ENCODE peak calls at places on chromosomes 3 and 15, in eight cellular contexts. Y is NB4; K is T-cell; R is NT2/D1; I is stimulated activated CD4-positive, alpha-beta T cell treated with anti-CD3 and anti-CD28 coated beads, Interleukin-2, amount 100 ng/mL, for 24 hours; F is chondrocyte; L is left cardiac atrium; E is activated CD4-positive, alpha-beta T cell treated with anti-CD3 and anti-CD28 coated beads for 48 hours. J is an unnamed sample.

GRCh38 chr3:112399064-112399463 is 66.1 kb downstream of the CD200 start:
- DNase-seq in Y (no peak), R (no peak), K (no peak), L (no peak), F (no peak), E (no peak), I (no peak), J (no peak)

GRCh38 chr3:136624894-136625815 is 127.0 kb downstream of the STAG1 start:
- DNase-seq in R (peak), E (no peak), Y (no peak), L (no peak), K (no peak), F (no peak), I (no peak), J (no peak)

GRCh38 chr15:31472636-31473383 is 146.2 kb downstream of the KLF13 start:
- DNase-seq in R (no peak), Y (no peak), K (peak), L (no peak), F (no peak), I (peak), E (peak), J (peak)

GRCh38 chr3:29226709-29227108 is 54.2 kb upstream of the RBMS3 start:
- DNase-seq in I (no peak), Y (no peak), K (no peak), F (no peak), E (no peak), R (no peak), L (no peak), J (no peak)

GRCh38 chr15:37682304-37682703 is 252.1 kb upstream of the TMCO5A start:
- DNase-seq in K (no peak), Y (peak), E (no peak), I (no peak), L (no peak), R (no peak), F (no peak), J (no peak)

GRCh38 chr3:136434429-136434828 is 184.3 kb downstream of the PCCB start:
- DNase-seq in I (no peak), R (no peak), L (no peak), K (no peak), F (no peak), Y (no peak), E (no peak), J (no peak)

GRCh38 chr15:58392611-58393161 is 39.1 kb upstream of the LIPC start:
- DNase-seq in R (no peak), E (no peak), L (no peak), K (no peak), Y (no peak), F (no peak), I (no peak), J (no peak)

GRCh38 chr3:54262943-54263342 is 140.6 kb downstream of the CACNA2D3 start:
- DNase-seq in L (no peak), R (no peak), F (no peak), Y (no peak), E (no peak), K (no peak), I (no peak), J (no peak)

GRCh38 chr3:38297947-38298711 is 16.0 kb downstream of the SLC22A14 start:
- DNase-seq in F (no peak), I (no peak), L (no peak), K (no peak), R (no peak), Y (peak), E (no peak), J (peak)

GRCh38 chr15:82850242-82850591 is 40.8 kb downstream of the WHAMM start:
- DNase-seq in E (no peak), R (no peak), Y (no peak), I (no peak), F (no peak), L (no peak), K (no peak), J (no peak)

GRCh38 chr15:62275818-62276217 is 110.7 kb upstream of the C2CD4B start:
- DNase-seq in K (no peak), F (no peak), Y (no peak), R (no peak), L (no peak), E (no peak), I (no peak), J (no peak)

GRCh38 chr3:132256984-132257383 is 60.2 kb upstream of the ACP3 start:
- DNase-seq in I (no peak), K (no peak), E (no peak), Y (peak), L (no peak), R (peak), F (no peak), J (no peak)

GRCh38 chr15:37773111-37773860 is 161.2 kb upstream of the TMCO5A start:
- DNase-seq in R (no peak), K (no peak), L (no peak), I (no peak), Y (no peak), E (no peak), F (no peak), J (no peak)

GRCh38 chr3:67526246-67526645 is 128.2 kb downstream of the SUCLG2 start:
- DNase-seq in K (no peak), F (no peak), L (no peak), E (no peak), Y (peak), R (no peak), I (no peak), J (no peak)

GRCh38 chr3:86814321-86814720 is 176.6 kb downstream of the VGLL3 start:
- DNase-seq in I (no peak), E (no peak), R (no peak), F (no peak), L (no peak), K (no peak), Y (no peak), J (no peak)

GRCh38 chr3:1326546-1326945 is 233.7 kb downstream of the CNTN6 start:
- DNase-seq in R (no peak), F (no peak), K (no peak), L (no peak), I (no peak), E (no peak), Y (no peak), J (no peak)

GRCh38 chr3:13564751-13565560 is 16.0 kb downstream of the FBLN2 start:
- DNase-seq in L (peak), K (no peak), I (no peak), R (no peak), Y (no peak), E (no peak), F (peak), J (no peak)

GRCh38 chr15:71056111-71056510 is 59.2 kb upstream of the THSD4 start:
- DNase-seq in F (no peak), Y (no peak), E (no peak), K (no peak), L (no peak), I (no peak), R (no peak), J (no peak)

GRCh38 chr3:189790658-189791057 is 159.5 kb downstream of the TP63 start:
- DNase-seq in L (no peak), F (no peak), K (no peak), E (no peak), R (no peak), I (no peak), Y (no peak), J (no peak)

GRCh38 chr3:112446343-112446742 is 52.9 kb downstream of the BTLA start:
- DNase-seq in E (no peak), L (no peak), I (no peak), K (no peak), F (no peak), Y (no peak), R (no peak), J (no peak)

GRCh38 chr3:70531838-70532489 is 219.5 kb upstream of the MDFIC2 start:
- DNase-seq in F (no peak), K (no peak), Y (no peak), L (no peak), R (no peak), E (no peak), I (no peak), J (no peak)

GRCh38 chr3:176352716-176353334 is 844.5 kb downstream of the TBL1XR1 start:
- DNase-seq in L (no peak), F (no peak), K (no peak), I (no peak), Y (no peak), E (no peak), R (no peak), J (no peak)

GRCh38 chr15:82855286-82856092 is 46.1 kb downstream of the WHAMM start:
- DNase-seq in R (no peak), Y (no peak), E (no peak), F (no peak), K (no peak), L (no peak), I (no peak), J (no peak)

GRCh38 chr3:24624938-24625681 is 130.5 kb upstream of the THRB start:
- DNase-seq in F (no peak), L (no peak), Y (no peak), E (no peak), I (no peak), R (peak), K (no peak), J (no peak)

GRCh38 chr3:16073218-16073617 is 101.3 kb upstream of the GALNT15 start:
- DNase-seq in Y (no peak), K (no peak), I (no peak), F (no peak), E (no peak), L (no peak), R (no peak), J (no peak)

GRCh38 chr3:59081071-59081470 is 31.2 kb upstream of the CFAP20DC start:
- DNase-seq in F (no peak), K (no peak), R (no peak), I (no peak), L (no peak), Y (no peak), E (no peak), J (no peak)

GRCh38 chr3:26963356-26963742 is 340.8 kb downstream of the LRRC3B start:
- DNase-seq in I (no peak), E (no peak), L (no peak), R (no peak), K (no peak), F (no peak), Y (peak), J (no peak)

GRCh38 chr15:80456517-80457497 is 52.6 kb downstream of the ARNT2 start:
- DNase-seq in Y (no peak), I (no peak), L (no peak), R (no peak), E (no peak), K (no peak), F (no peak), J (no peak)

GRCh38 chr3:129314757-129315385 is 36.2 kb downstream of the HMCES start:
- DNase-seq in L (peak), R (peak), K (no peak), E (peak), F (no peak), Y (peak), I (peak), J (peak)

J was measured in activated CD8-positive, alpha-beta memory T cell treated with anti-CD3 and anti-CD28 coated beads, Interleukin-2, amount 50 U/mL, for 48 hours.